ENCODE peak calls at places on chromosome 19, in nine cellular contexts. G is retina, B is ACHN, L is nephron progenitor cell, U is AG10803, A is HS-5, H is T-helper 17 cell, O is EL, J is GM04504. D is an unnamed sample.

GRCh38 chr19:1076951-1077350 is 10.0 kb downstream of the ARHGAP45 start:
- DNase-seq in G (no peak), B (no peak), L (no peak), U (no peak), A (no peak), H (peak), O (no peak), J (no peak), D (no peak)

GRCh38 chr19:9910625-9911024 is 25.7 kb downstream of the OLFM2 start:
- DNase-seq in G (no peak), B (no peak), L (no peak), U (no peak), A (no peak), H (no peak), O (no peak), J (no peak), D (no peak)

GRCh38 chr19:47613165-47614146 is 4.5 kb downstream of the BICRA start:
- DNase-seq in G (peak), B (peak), L (peak), U (peak), A (no peak), H (no peak), O (peak), J (peak), D (no peak)

GRCh38 chr19:33998739-33999345 is 173.5 kb upstream of the LSM14A start:
- DNase-seq in G (no peak), B (peak), L (no peak), U (peak), A (no peak), H (no peak), O (no peak), J (no peak), D (no peak)

GRCh38 chr19:34489175-34489574 is 7.6 kb downstream of the WTIP start:
- DNase-seq in G (no peak), B (no peak), L (no peak), U (no peak), A (no peak), H (no peak), O (no peak), J (no peak), D (no peak)

GRCh38 chr19:38037151-38037611 is 130.2 kb downstream of the SIPA1L3 start:
- DNase-seq in G (peak), B (no peak), L (no peak), U (no peak), A (no peak), H (no peak), O (no peak), J (no peak), D (peak)

GRCh38 chr19:18594096-18594823 is 5.7 kb downstream of the REX1BD start:
- DNase-seq in G (peak), B (peak), L (peak), U (peak), A (no peak), H (peak), O (peak), J (peak), D (peak)

GRCh38 chr19:37506387-37507166 is at the start of gene ZNF793:
- DNase-seq in G (peak), B (no peak), L (peak), U (peak), A (no peak), H (peak), O (peak), J (peak), D (peak)

GRCh38 chr19:45798995-45799517 is 6.4 kb upstream of the DMWD start:
- DNase-seq in G (peak), B (peak), L (peak), U (peak), A (peak), H (peak), O (peak), J (peak), D (peak)

GRCh38 chr19:51440846-51441409 is 17.3 kb downstream of the SIGLEC8 start:
- DNase-seq in G (no peak), B (no peak), L (no peak), U (no peak), A (no peak), H (no peak), O (no peak), J (no peak), D (no peak)

GRCh38 chr19:12969292-12969988 is at the start of gene DAND5:
- DNase-seq in G (no peak), B (no peak), L (no peak), U (no peak), A (no peak), H (no peak), O (no peak), J (no peak), D (no peak)

GRCh38 chr19:18460313-18460712 is 22.4 kb upstream of the ISYNA1 start:
- DNase-seq in G (no peak), B (no peak), L (no peak), U (peak), A (no peak), H (no peak), O (peak), J (peak), D (peak)

GRCh38 chr19:30862876-30863275 is 486.4 kb downstream of the TSHZ3 start:
- DNase-seq in G (no peak), B (no peak), L (no peak), U (no peak), A (no peak), H (no peak), O (no peak), J (no peak), D (no peak)

GRCh38 chr19:49573009-49573408 is 7.3 kb downstream of the NOSIP start:
- DNase-seq in G (no peak), B (no peak), L (no peak), U (no peak), A (no peak), H (no peak), O (no peak), J (no peak), D (no peak)

GRCh38 chr19:42396248-42396541 is 6.1 kb upstream of the CNFN start:
- DNase-seq in G (no peak), B (no peak), L (no peak), U (no peak), A (no peak), H (no peak), O (no peak), J (no peak), D (no peak)

GRCh38 chr19:55488986-55489710 is 912 bp downstream of the SSC5D start:
- DNase-seq in G (peak), B (no peak), L (no peak), U (peak), A (no peak), H (no peak), O (no peak), J (no peak), D (no peak)

GRCh38 chr19:14517840-14518505 is at the start of gene DNAJB1:
- DNase-seq in G (peak), B (peak), L (peak), U (peak), A (no peak), H (peak), O (peak), J (peak), D (peak)